ENCODE peak calls at places on chromosome 17, in four cellular contexts. One of them, this sample, is unnamed.

GRCh38 chr17:69869667-69870066 is 205.4 kb upstream of the KCNJ16 start:
- DNase-seq in cardiac muscle cell: no peak
- DNase-seq in kidney epithelial cell: no peak
- DNase-seq in breast epithelium: no peak
- DNase-seq in this sample: no peak

GRCh38 chr17:79776378-79777165 is 1.4 kb upstream of the CBX2 start:
- DNase-seq in cardiac muscle cell: no peak
- DNase-seq in kidney epithelial cell: no peak
- DNase-seq in breast epithelium: no peak
- DNase-seq in this sample: peak; percentile 1

GRCh38 chr17:80130992-80131391 is 15.9 kb downstream of the EIF4A3 start:
- DNase-seq in cardiac muscle cell: no peak
- DNase-seq in kidney epithelial cell: no peak
- DNase-seq in breast epithelium: no peak
- DNase-seq in this sample: no peak

GRCh38 chr17:77124192-77124908 is 16.4 kb upstream of the SEC14L1 start:
- DNase-seq in cardiac muscle cell: no peak
- DNase-seq in kidney epithelial cell: peak; percentile 67
- DNase-seq in breast epithelium: no peak
- DNase-seq in this sample: no peak

GRCh38 chr17:21283482-21284318 is 811 bp upstream of the MAP2K3 start:
- DNase-seq in cardiac muscle cell: no peak
- DNase-seq in kidney epithelial cell: no peak
- DNase-seq in breast epithelium: no peak
- DNase-seq in this sample: peak; percentile 21

GRCh38 chr17:81583589-81584337 is 31.6 kb upstream of the FAAP100 start:
- DNase-seq in cardiac muscle cell: no peak
- DNase-seq in kidney epithelial cell: no peak
- DNase-seq in breast epithelium: no peak
- DNase-seq in this sample: no peak

GRCh38 chr17:81335388-81336157 is 40.5 kb upstream of the SLC38A10 start:
- DNase-seq in cardiac muscle cell: no peak
- DNase-seq in kidney epithelial cell: no peak
- DNase-seq in breast epithelium: no peak
- DNase-seq in this sample: no peak

GRCh38 chr17:15106540-15106939 is 158.6 kb downstream of the PMP22 start:
- DNase-seq in cardiac muscle cell: no peak
- DNase-seq in kidney epithelial cell: peak; percentile 14
- DNase-seq in breast epithelium: no peak
- DNase-seq in this sample: peak; percentile 6

GRCh38 chr17:75631353-75631752 is 1.9 kb upstream of the SMIM5 start:
- DNase-seq in cardiac muscle cell: no peak
- DNase-seq in kidney epithelial cell: no peak
- DNase-seq in breast epithelium: no peak
- DNase-seq in this sample: no peak

GRCh38 chr17:75634376-75634740 is 1.1 kb downstream of the SMIM5 start:
- DNase-seq in cardiac muscle cell: no peak
- DNase-seq in kidney epithelial cell: no peak
- DNase-seq in breast epithelium: no peak
- DNase-seq in this sample: no peak

GRCh38 chr17:75632428-75632827 is 806 bp upstream of the SMIM5 start:
- DNase-seq in cardiac muscle cell: no peak
- DNase-seq in kidney epithelial cell: no peak
- DNase-seq in breast epithelium: no peak
- DNase-seq in this sample: no peak

GRCh38 chr17:75633484-75634375 is 496 bp downstream of the SMIM5 start:
- DNase-seq in cardiac muscle cell: peak; percentile 96
- DNase-seq in kidney epithelial cell: peak; percentile 74
- DNase-seq in breast epithelium: peak; percentile 97
- DNase-seq in this sample: peak; percentile 89

DNA sequence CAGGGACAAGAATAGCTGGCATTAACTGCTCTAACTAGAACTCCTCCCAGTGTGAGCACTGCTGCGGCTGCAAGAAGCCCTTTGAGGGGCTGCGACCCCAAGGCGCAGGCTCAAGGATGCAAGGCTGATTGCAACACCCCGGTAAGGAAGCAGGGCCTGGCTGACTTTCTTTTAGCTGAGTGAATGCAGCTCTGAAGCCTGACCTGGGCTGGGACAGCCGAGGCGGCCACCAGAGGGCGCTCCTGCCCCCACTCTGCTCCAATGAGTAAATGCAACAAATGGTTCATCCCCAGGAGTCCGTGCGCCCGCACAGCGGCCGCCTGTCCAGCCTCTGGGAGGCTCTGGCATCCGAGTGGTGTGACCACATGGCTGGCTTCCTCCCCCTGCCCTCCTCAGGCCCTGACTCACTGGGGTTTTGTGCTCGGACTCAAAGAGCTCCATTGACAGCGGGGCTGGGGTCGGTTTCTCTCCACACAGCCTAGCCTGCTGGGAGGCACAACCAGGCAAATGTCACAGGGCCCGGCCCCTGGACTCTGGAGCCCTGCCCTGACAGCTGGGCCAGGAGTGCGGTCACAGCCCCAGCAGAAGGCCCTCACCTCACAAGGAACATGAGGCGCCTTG is at the start of gene SMIM5:
- DNase-seq in cardiac muscle cell: peak; percentile 85
- DNase-seq in kidney epithelial cell: peak; percentile 63
- DNase-seq in breast epithelium: peak; percentile 84
- DNase-seq in this sample: peak; percentile 86
- H3K4me3 ChIP-seq in cardiac muscle cell: no peak within 1 kb of the TSS
- H3K4me3 ChIP-seq in kidney epithelial cell: no peak within 1 kb of the TSS
- H3K4me3 ChIP-seq in breast epithelium: peak within 1 kb of the TSS; percentile 51
- H3K4me3 ChIP-seq in this sample: no peak within 1 kb of the TSS

GRCh38 chr17:3559270-3559645 is 1.6 kb upstream of the TRPV3 start:
- DNase-seq in cardiac muscle cell: no peak
- DNase-seq in kidney epithelial cell: no peak
- DNase-seq in breast epithelium: no peak
- DNase-seq in this sample: no peak
- H3K4me3 ChIP-seq in cardiac muscle cell: no peak overlapping the region
- H3K4me3 ChIP-seq in kidney epithelial cell: no peak overlapping the region
- H3K4me3 ChIP-seq in breast epithelium: no peak overlapping the region
- H3K4me3 ChIP-seq in this sample: no peak overlapping the region

GRCh38 chr17:48051706-48052486 is 3.7 kb downstream of the NFE2L1 start:
- DNase-seq in cardiac muscle cell: no peak
- DNase-seq in kidney epithelial cell: no peak
- DNase-seq in breast epithelium: no peak
- DNase-seq in this sample: peak; percentile 19

GRCh38 chr17:48055531-48056245 is 7.5 kb downstream of the NFE2L1 start:
- DNase-seq in cardiac muscle cell: no peak
- DNase-seq in kidney epithelial cell: peak; percentile 55
- DNase-seq in breast epithelium: no peak
- DNase-seq in this sample: peak; percentile 35

GRCh38 chr17:48054238-48055185 is 6.4 kb downstream of the NFE2L1 start:
- DNase-seq in cardiac muscle cell: peak; percentile 97
- DNase-seq in kidney epithelial cell: peak; percentile 75
- DNase-seq in breast epithelium: peak; percentile 69
- DNase-seq in this sample: no peak

GRCh38 chr17:48052956-48053757 is 5.0 kb downstream of the NFE2L1 start:
- DNase-seq in cardiac muscle cell: peak; percentile 76
- DNase-seq in kidney epithelial cell: no peak
- DNase-seq in breast epithelium: no peak
- DNase-seq in this sample: no peak

DNA sequence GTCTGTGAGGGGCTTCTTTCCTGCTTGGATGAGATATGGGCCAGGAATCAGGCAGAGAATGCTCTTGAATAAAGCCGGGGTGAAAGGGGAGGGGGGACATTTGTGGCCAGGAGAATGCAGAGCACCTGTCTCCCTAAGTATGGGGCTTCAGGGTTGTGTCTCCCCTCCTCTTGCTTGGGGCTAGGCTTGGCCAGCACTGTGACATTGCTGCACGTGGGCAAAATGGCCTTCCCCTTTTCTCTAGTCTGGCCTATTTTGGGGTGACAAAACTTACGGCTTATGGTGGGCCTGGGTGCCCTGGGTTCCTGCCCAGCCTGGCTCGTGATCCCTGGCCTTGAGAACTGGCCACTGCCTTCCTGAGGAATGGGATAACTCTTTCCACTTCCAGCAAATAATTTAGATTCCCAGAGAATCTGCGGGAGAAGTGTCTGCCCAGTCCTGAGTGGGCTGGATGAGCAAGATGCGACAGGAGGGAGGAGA is 5.6 kb downstream of the NFE2L1 start:
- DNase-seq in cardiac muscle cell: no peak
- DNase-seq in kidney epithelial cell: no peak
- DNase-seq in breast epithelium: no peak
- DNase-seq in this sample: no peak
- H3K4me3 ChIP-seq in cardiac muscle cell: no peak overlapping the region
- H3K4me3 ChIP-seq in kidney epithelial cell: no peak overlapping the region
- H3K4me3 ChIP-seq in breast epithelium: peak overlapping the region; percentile 71
- H3K4me3 ChIP-seq in this sample: no peak overlapping the region

GRCh38 chr17:44518032-44518431 is 14.8 kb upstream of the GPATCH8 start:
- DNase-seq in cardiac muscle cell: no peak
- DNase-seq in kidney epithelial cell: peak; percentile 43
- DNase-seq in breast epithelium: no peak
- DNase-seq in this sample: no peak
- H3K4me3 ChIP-seq in cardiac muscle cell: no peak overlapping the region
- H3K4me3 ChIP-seq in kidney epithelial cell: no peak overlapping the region
- H3K4me3 ChIP-seq in breast epithelium: no peak overlapping the region
- H3K4me3 ChIP-seq in this sample: no peak overlapping the region

DNA sequence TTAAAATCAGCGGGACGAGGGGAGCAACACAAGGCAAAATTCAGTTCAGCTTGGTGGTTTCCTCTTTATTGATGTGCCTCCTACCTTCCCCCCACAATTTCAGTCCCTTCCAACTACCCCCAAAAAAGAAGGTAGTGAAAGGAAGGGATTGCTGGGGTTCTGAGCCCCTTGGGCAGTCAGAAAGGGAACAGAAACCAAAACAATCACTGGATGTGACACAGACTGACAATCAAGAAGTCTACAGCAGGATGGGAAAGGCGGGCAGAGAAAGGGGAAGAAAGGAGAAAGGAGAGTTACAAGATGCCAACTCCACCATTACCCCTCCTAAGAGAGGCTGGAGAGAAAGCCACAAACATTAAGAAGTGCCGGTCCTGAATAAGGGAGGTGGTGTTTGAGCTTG is 1.1 kb upstream of the PHF23 start:
- DNase-seq in cardiac muscle cell: no peak
- DNase-seq in kidney epithelial cell: no peak
- DNase-seq in breast epithelium: no peak
- DNase-seq in this sample: no peak
- H3K4me3 ChIP-seq in cardiac muscle cell: peak overlapping the region; percentile 19
- H3K4me3 ChIP-seq in kidney epithelial cell: no peak overlapping the region
- H3K4me3 ChIP-seq in breast epithelium: peak overlapping the region; percentile 89
- H3K4me3 ChIP-seq in this sample: peak overlapping the region; percentile 84

DNA sequence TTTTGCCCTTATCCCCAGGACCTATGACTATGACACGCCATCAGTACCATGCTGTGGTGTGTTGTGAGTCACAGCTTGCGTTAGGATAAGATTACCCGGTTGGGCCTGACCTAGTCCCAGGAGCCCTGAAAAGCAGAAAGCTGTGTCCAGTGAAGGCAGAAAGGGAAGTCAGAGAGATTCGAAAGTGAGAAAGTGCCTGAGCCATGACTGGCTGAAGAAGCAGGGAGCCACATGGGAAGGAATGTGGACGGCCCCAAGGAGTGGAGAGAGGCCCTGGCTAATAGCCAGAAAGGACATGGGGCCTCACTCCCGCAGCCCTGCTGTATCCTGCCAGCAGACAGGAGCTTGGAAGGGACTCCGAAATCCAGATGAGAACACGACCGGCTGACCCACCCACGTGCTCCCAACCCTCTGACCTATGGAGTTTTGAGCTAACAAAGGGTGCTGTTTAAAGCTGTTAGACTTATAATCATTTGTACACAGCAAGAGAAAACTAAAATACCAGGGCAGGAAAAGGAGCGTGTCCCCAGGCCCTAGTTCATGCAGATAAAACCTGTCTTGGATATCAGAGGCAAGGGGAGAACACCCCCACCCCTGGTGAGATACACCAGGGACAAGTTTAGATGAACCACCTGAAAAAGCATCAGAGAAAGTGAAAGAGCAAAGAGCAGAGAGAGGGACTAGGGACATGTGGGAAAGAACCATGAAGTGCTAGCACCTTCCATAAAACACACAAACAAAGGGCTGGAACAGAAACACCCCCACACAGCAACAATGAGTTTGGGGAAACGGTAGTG is 115.3 kb downstream of the SLC39A11 start:
- DNase-seq in cardiac muscle cell: peak; percentile 66
- DNase-seq in kidney epithelial cell: peak; percentile 63
- DNase-seq in breast epithelium: no peak
- DNase-seq in this sample: peak; percentile 89
- H3K4me3 ChIP-seq in cardiac muscle cell: no peak overlapping the region
- H3K4me3 ChIP-seq in kidney epithelial cell: no peak overlapping the region
- H3K4me3 ChIP-seq in breast epithelium: peak overlapping the region; percentile 2
- H3K4me3 ChIP-seq in this sample: peak overlapping the region; percentile 17

GRCh38 chr17:2723505-2723996 is 12.0 kb upstream of the CLUH start:
- DNase-seq in cardiac muscle cell: peak; percentile 40
- DNase-seq in kidney epithelial cell: no peak
- DNase-seq in breast epithelium: no peak
- DNase-seq in this sample: no peak

GRCh38 chr17:2721603-2722002 is 10.0 kb upstream of the CLUH start:
- DNase-seq in cardiac muscle cell: no peak
- DNase-seq in kidney epithelial cell: no peak
- DNase-seq in breast epithelium: no peak
- DNase-seq in this sample: no peak

GRCh38 chr17:2722611-2723010 is 11.0 kb upstream of the CLUH start:
- DNase-seq in cardiac muscle cell: no peak
- DNase-seq in kidney epithelial cell: no peak
- DNase-seq in breast epithelium: no peak
- DNase-seq in this sample: no peak

GRCh38 chr17:2723997-2724782 is 12.6 kb upstream of the CLUH start:
- DNase-seq in cardiac muscle cell: no peak
- DNase-seq in kidney epithelial cell: no peak
- DNase-seq in breast epithelium: no peak
- DNase-seq in this sample: no peak

GRCh38 chr17:2724783-2725164 is 13.2 kb upstream of the CLUH start:
- DNase-seq in cardiac muscle cell: peak; percentile 73
- DNase-seq in kidney epithelial cell: no peak
- DNase-seq in breast epithelium: no peak
- DNase-seq in this sample: peak; percentile 55
- H3K4me3 ChIP-seq in cardiac muscle cell: no peak overlapping the region
- H3K4me3 ChIP-seq in kidney epithelial cell: peak overlapping the region; percentile 11
- H3K4me3 ChIP-seq in breast epithelium: peak overlapping the region; percentile 66
- H3K4me3 ChIP-seq in this sample: no peak overlapping the region

GRCh38 chr17:45889579-45889978 is 4.8 kb upstream of the MAPT start:
- DNase-seq in cardiac muscle cell: no peak
- DNase-seq in kidney epithelial cell: no peak
- DNase-seq in breast epithelium: no peak
- DNase-seq in this sample: no peak

GRCh38 chr17:45888392-45888791 is 6.0 kb upstream of the MAPT start:
- DNase-seq in cardiac muscle cell: no peak
- DNase-seq in kidney epithelial cell: no peak
- DNase-seq in breast epithelium: no peak
- DNase-seq in this sample: no peak

GRCh38 chr17:45883063-45883462 is 11.3 kb upstream of the MAPT start:
- DNase-seq in cardiac muscle cell: no peak
- DNase-seq in kidney epithelial cell: no peak
- DNase-seq in breast epithelium: no peak
- DNase-seq in this sample: no peak

DNA sequence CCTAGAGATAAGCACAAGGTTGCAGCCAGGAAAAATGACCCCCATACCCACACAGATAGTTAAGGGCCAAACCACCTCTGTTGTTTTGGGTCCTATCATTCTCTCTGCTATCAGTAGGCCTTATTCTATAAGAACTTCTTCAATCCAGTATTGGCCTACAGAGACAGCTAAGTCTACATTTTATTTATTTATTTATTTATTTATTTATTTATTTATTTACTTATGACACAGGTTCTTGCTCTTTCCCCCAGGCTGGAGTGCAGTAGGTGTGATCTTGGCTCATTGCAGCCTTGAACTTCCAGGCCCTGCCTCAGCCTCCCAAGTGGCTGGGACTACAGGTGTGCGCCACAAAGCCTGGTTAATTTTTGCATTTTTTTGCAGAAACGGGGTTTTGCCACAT is 7.5 kb upstream of the MAPT start:
- DNase-seq in cardiac muscle cell: no peak
- DNase-seq in kidney epithelial cell: no peak
- DNase-seq in breast epithelium: no peak
- DNase-seq in this sample: no peak
- H3K4me3 ChIP-seq in cardiac muscle cell: no peak overlapping the region
- H3K4me3 ChIP-seq in kidney epithelial cell: no peak overlapping the region
- H3K4me3 ChIP-seq in breast epithelium: no peak overlapping the region
- H3K4me3 ChIP-seq in this sample: no peak overlapping the region

This sample was measured in NB4.